ENCODE peak calls at places on chromosome 4, in eight cellular contexts. H is tibial nerve, T is gastrocnemius medialis, F is transverse colon, V is K562, I is uterus, A is right lobe of liver, Z is body of pancreas. L is an unnamed sample.

GRCh38 chr4:158578476-158578875 is 56.8 kb downstream of the RXFP1 start:
- DNase-seq in A (no peak), H (no peak), Z (no peak), F (no peak), I (no peak), T (no peak), V (no peak), L (no peak)

GRCh38 chr4:22491939-22492338 is 23.9 kb downstream of the ADGRA3 start:
- DNase-seq in F (no peak), Z (no peak), A (no peak), I (no peak), V (no peak), T (no peak), H (no peak), L (no peak)

GRCh38 chr4:41590591-41590990 is 52.6 kb downstream of the LIMCH1 start:
- DNase-seq in I (no peak), T (no peak), F (no peak), Z (peak; percentile 44), V (no peak), H (no peak), A (no peak), L (peak; percentile 50)

GRCh38 chr4:149914521-149915115 is 99.0 kb upstream of the IQCM start:
- DNase-seq in V (peak; percentile 32), A (no peak), T (no peak), Z (no peak), H (no peak), F (peak; percentile 45), I (peak; percentile 15), L (no peak)

GRCh38 chr4:13888112-13888511 is 260.6 kb upstream of the BOD1L1 start:
- DNase-seq in Z (no peak), V (no peak), A (no peak), I (no peak), H (no peak), F (no peak), T (no peak), L (no peak)

GRCh38 chr4:7383251-7383650 is 51.5 kb downstream of the PSAPL1 start:
- DNase-seq in H (no peak), I (no peak), Z (no peak), F (no peak), A (no peak), T (no peak), V (no peak), L (no peak)

GRCh38 chr4:48079972-48080391 is 54.1 kb downstream of the TXK start:
- DNase-seq in F (no peak), H (no peak), T (no peak), V (no peak), A (no peak), Z (no peak), I (no peak), L (no peak)

GRCh38 chr4:118173956-118174355 is 139.7 kb downstream of the NDST3 start:
- DNase-seq in V (no peak), H (no peak), F (no peak), A (no peak), T (no peak), Z (no peak), I (no peak), L (no peak)

GRCh38 chr4:34309356-34309900 is 1934.9 kb downstream of the ARAP2 start:
- DNase-seq in Z (no peak), H (no peak), I (no peak), V (no peak), A (no peak), T (no peak), F (no peak), L (no peak)

GRCh38 chr4:77229433-77229832 is 72.4 kb downstream of the CCNG2 start:
- DNase-seq in A (no peak), T (no peak), I (no peak), V (no peak), H (no peak), F (no peak), Z (no peak), L (no peak)

GRCh38 chr4:168781884-168782283 is 228.2 kb downstream of the CBR4 start:
- DNase-seq in Z (no peak), I (no peak), T (no peak), F (no peak), A (no peak), H (no peak), V (no peak), L (no peak)

GRCh38 chr4:22462693-22463092 is 53.2 kb downstream of the ADGRA3 start:
- DNase-seq in V (no peak), Z (no peak), A (no peak), T (no peak), I (no peak), F (no peak), H (no peak), L (no peak)

GRCh38 chr4:2824329-2825183 is 19.1 kb upstream of the ADD1 start:
- DNase-seq in H (no peak), F (no peak), T (no peak), I (no peak), Z (no peak), A (peak; percentile 55), V (no peak), L (peak; percentile 65)

GRCh38 chr4:960736-961650 is 12.4 kb downstream of the DGKQ start:
- DNase-seq in T (no peak), I (no peak), F (no peak), A (no peak), Z (no peak), V (no peak), H (no peak), L (no peak)

GRCh38 chr4:958314-958665 is 15.1 kb downstream of the DGKQ start:
- DNase-seq in F (no peak), V (no peak), I (no peak), H (no peak), T (no peak), Z (no peak), A (no peak), L (peak; percentile 25)

GRCh38 chr4:958836-959337 is 14.5 kb downstream of the DGKQ start:
- DNase-seq in H (no peak), Z (no peak), F (no peak), A (peak; percentile 34), T (no peak), I (peak; percentile 13), V (no peak), L (no peak)

GRCh38 chr4:960140-960735 is 13.1 kb downstream of the DGKQ start:
- DNase-seq in F (no peak), V (no peak), A (no peak), T (no peak), I (peak; percentile 17), Z (no peak), H (no peak), L (no peak)

GRCh38 chr4:959338-960139 is 13.8 kb downstream of the DGKQ start:
- DNase-seq in F (no peak), T (no peak), Z (no peak), I (no peak), V (no peak), A (peak; percentile 39), H (no peak), L (peak; percentile 28)
- H3K36me3 ChIP-seq in F (no peaks in the 10 kb centered on the region), T (peaks cover 15% of the 10 kb centered on the region), Z (no peaks in the 10 kb centered on the region), I (no peaks in the 10 kb centered on the region), V (peaks cover 16% of the 10 kb centered on the region), A (peaks cover 3% of the 10 kb centered on the region), H (no peaks in the 10 kb centered on the region), L (no peaks in the 10 kb centered on the region)

GRCh38 chr4:145735777-145736176 is 55.8 kb downstream of the C4orf51 start:
- DNase-seq in H (no peak), A (no peak), T (peak; percentile 65), Z (no peak), V (no peak), I (no peak), F (no peak), L (no peak)
- H3K27ac ChIP-seq in H (no peak overlapping the region), A (no peak overlapping the region), T (peak overlapping the region; percentile 98), Z (peak overlapping the region; percentile 94), V (no peak overlapping the region), I (peak overlapping the region; percentile 98), F (peak overlapping the region; percentile 92), L (peak overlapping the region; percentile 98)

GRCh38 chr4:81469774-81470455 is 1.8 kb downstream of the RASGEF1B start:
- DNase-seq in F (no peak), A (no peak), T (no peak), I (no peak), H (no peak), Z (no peak), V (no peak), L (no peak)

GRCh38 chr4:81472249-81473085 is 760 bp upstream of the RASGEF1B start:
- DNase-seq in A (peak; percentile 55), V (peak; percentile 47), Z (peak; percentile 30), I (peak; percentile 26), T (no peak), F (peak; percentile 57), H (no peak), L (no peak)

GRCh38 chr4:81470456-81471327 is 1.0 kb downstream of the RASGEF1B start:
- DNase-seq in F (peak; percentile 64), T (peak; percentile 54), Z (peak; percentile 42), I (peak; percentile 28), H (peak; percentile 29), A (peak; percentile 62), V (no peak), L (peak; percentile 71)

GRCh38 chr4:81473086-81473396 is 1.3 kb upstream of the RASGEF1B start:
- DNase-seq in F (no peak), H (no peak), A (no peak), T (no peak), Z (no peak), I (no peak), V (no peak), L (no peak)

GRCh38 chr4:81471361-81472248 is at the start of gene RASGEF1B:
- DNase-seq in F (peak; percentile 94), H (peak; percentile 80), A (peak; percentile 96), Z (peak; percentile 86), V (peak; percentile 98), I (peak; percentile 79), T (peak; percentile 71), L (peak; percentile 93)
- TF ChIP-seq POLR2A in F (peak; percentile 91), H (peak; percentile 80), A (peak; percentile 99), Z (peak; percentile 82), V (no peak), I (peak; percentile 58), T (peak; percentile 89), L (no peak)

GRCh38 chr4:4277531-4277930 is 12.4 kb downstream of the LYAR start:
- DNase-seq in F (no peak), I (no peak), H (no peak), Z (no peak), V (no peak), A (peak; percentile 52), T (no peak), L (no peak)

GRCh38 chr4:4269856-4270255 is 20.1 kb downstream of the LYAR start:
- DNase-seq in Z (no peak), I (no peak), F (no peak), V (no peak), H (no peak), T (no peak), A (no peak), L (no peak)

GRCh38 chr4:4270529-4270928 is 19.4 kb downstream of the LYAR start:
- DNase-seq in V (no peak), Z (no peak), I (no peak), T (no peak), F (no peak), A (no peak), H (no peak), L (no peak)

GRCh38 chr4:4271912-4272311 is 18.0 kb downstream of the LYAR start:
- DNase-seq in Z (no peak), A (no peak), H (no peak), F (no peak), I (no peak), T (no peak), V (no peak), L (no peak)

DNA sequence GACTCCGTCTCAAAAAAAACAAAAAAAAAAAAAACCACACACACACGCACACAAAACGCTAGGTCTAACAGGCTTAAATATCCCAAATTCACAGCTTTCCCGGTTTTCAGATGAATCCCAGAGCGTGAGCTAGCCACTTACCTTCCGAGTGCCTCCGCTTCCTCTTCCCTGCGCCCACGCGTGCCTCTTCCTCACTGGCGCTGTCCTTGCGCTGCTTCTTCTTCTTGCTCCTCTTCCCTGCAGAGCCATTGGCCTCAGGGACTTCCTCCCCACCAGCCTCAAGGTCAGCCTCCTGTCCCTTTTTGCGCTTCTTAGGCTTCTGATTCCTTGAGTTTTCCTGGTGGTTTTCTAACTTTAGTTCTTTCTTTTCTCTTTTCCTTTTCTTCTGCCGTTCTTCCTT is 15.7 kb downstream of the LYAR start:
- DNase-seq in H (no peak), A (no peak), F (no peak), I (no peak), Z (no peak), T (no peak), V (no peak), L (no peak)
- H3K36me3 ChIP-seq in H (peaks cover 2% of the 10 kb centered on the region), A (peaks cover 49% of the 10 kb centered on the region), F (no peaks in the 10 kb centered on the region), I (no peaks in the 10 kb centered on the region), Z (peaks cover 16% of the 10 kb centered on the region), T (peaks cover 78% of the 10 kb centered on the region), V (peaks cover 97% of the 10 kb centered on the region), L (peaks cover 98% of the 10 kb centered on the region)